ENCODE peak calls at places on chromosome 9, in five cellular contexts. One of them, this sample, is unnamed.
A peak's percentile ranks its signal among the peaks of the same experiment; 100 is the strongest.

GRCh38 chr9:90803860-90804593 is 2.4 kb downstream of the SYK start:
- DNase-seq in glutamatergic neuron: no peak
- DNase-seq in left ventricle myocardium inferior: no peak
- DNase-seq in A549: no peak
- DNase-seq in neural progenitor cell: no peak
- DNase-seq in this sample: no peak

GRCh38 chr9:4224181-4224580 is 75.7 kb downstream of the GLIS3 start:
- DNase-seq in A549: no peak
- DNase-seq in glutamatergic neuron: no peak
- DNase-seq in left ventricle myocardium inferior: no peak
- DNase-seq in neural progenitor cell: no peak
- DNase-seq in this sample: no peak

GRCh38 chr9:21555911-21556310 is 73.8 kb upstream of the IFNE start:
- DNase-seq in glutamatergic neuron: no peak
- DNase-seq in A549: peak; percentile 68
- DNase-seq in left ventricle myocardium inferior: no peak
- DNase-seq in neural progenitor cell: no peak
- DNase-seq in this sample: no peak

GRCh38 chr9:1647776-1648175 is 367.4 kb upstream of the SMARCA2 start:
- DNase-seq in glutamatergic neuron: no peak
- DNase-seq in left ventricle myocardium inferior: no peak
- DNase-seq in A549: peak; percentile 9
- DNase-seq in neural progenitor cell: no peak
- DNase-seq in this sample: no peak

GRCh38 chr9:123044556-123044955 is 11.1 kb downstream of the GPR21 start:
- DNase-seq in glutamatergic neuron: no peak
- DNase-seq in left ventricle myocardium inferior: no peak
- DNase-seq in neural progenitor cell: no peak
- DNase-seq in A549: peak; percentile 4
- DNase-seq in this sample: no peak

GRCh38 chr9:33225319-33226152 is 14.4 kb upstream of the SPINK4 start:
- DNase-seq in neural progenitor cell: peak; percentile 55
- DNase-seq in A549: peak; percentile 83
- DNase-seq in left ventricle myocardium inferior: no peak
- DNase-seq in glutamatergic neuron: peak; percentile 45
- DNase-seq in this sample: peak; percentile 70

GRCh38 chr9:8883313-8883712 is 1083.7 kb upstream of the DMAC1 start:
- DNase-seq in A549: no peak
- DNase-seq in left ventricle myocardium inferior: no peak
- DNase-seq in neural progenitor cell: peak; percentile 27
- DNase-seq in glutamatergic neuron: no peak
- DNase-seq in this sample: no peak

GRCh38 chr9:134644715-134645606 is 3.4 kb downstream of the COL5A1 start:
- DNase-seq in left ventricle myocardium inferior: peak; percentile 74
- DNase-seq in glutamatergic neuron: no peak
- DNase-seq in A549: peak; percentile 84
- DNase-seq in neural progenitor cell: peak; percentile 48
- DNase-seq in this sample: no peak

GRCh38 chr9:14058078-14058688 is 255.8 kb downstream of the NFIB start:
- DNase-seq in glutamatergic neuron: no peak
- DNase-seq in left ventricle myocardium inferior: no peak
- DNase-seq in A549: no peak
- DNase-seq in neural progenitor cell: no peak
- DNase-seq in this sample: no peak

GRCh38 chr9:101705135-101705661 is 33.2 kb downstream of the GRIN3A start:
- DNase-seq in A549: peak; percentile 38
- DNase-seq in glutamatergic neuron: peak; percentile 47
- DNase-seq in neural progenitor cell: peak; percentile 67
- DNase-seq in left ventricle myocardium inferior: peak; percentile 19
- DNase-seq in this sample: peak; percentile 46
- TF ChIP-seq CTCF in A549: no peak
- TF ChIP-seq CTCF in glutamatergic neuron: no peak
- TF ChIP-seq CTCF in neural progenitor cell: peak; percentile 49
- TF ChIP-seq CTCF in left ventricle myocardium inferior: peak; percentile 39
- TF ChIP-seq CTCF in this sample: peak; percentile 19

DNA sequence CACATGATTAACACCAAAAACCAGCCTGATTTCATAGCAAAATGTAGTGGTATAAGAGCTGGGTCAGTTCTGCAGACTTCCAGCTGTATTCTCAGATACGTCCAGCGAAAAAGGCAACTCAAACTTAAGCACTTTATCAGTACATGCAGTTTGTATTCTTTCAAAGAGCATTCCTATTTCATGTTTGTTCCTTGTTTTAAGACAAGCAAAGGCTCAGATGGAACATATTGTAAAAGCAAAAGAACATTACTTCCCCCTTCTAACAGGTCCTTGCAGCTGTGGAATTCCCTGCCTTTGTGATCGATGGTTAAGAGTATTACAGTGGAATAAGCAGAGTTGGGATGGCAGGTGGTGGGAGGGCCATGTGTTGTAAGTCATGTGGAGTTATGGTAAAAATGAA is 86.3 kb upstream of the GRHPR start:
- DNase-seq in left ventricle myocardium inferior: no peak
- DNase-seq in A549: no peak
- DNase-seq in glutamatergic neuron: no peak
- DNase-seq in neural progenitor cell: peak; percentile 8
- DNase-seq in this sample: no peak
- TF ChIP-seq CTCF in left ventricle myocardium inferior: no peak
- TF ChIP-seq CTCF in A549: no peak
- TF ChIP-seq CTCF in glutamatergic neuron: no peak
- TF ChIP-seq CTCF in neural progenitor cell: no peak
- TF ChIP-seq CTCF in this sample: no peak

GRCh38 chr9:18438300-18438925 is 35.5 kb upstream of the ADAMTSL1 start:
- DNase-seq in neural progenitor cell: peak; percentile 72
- DNase-seq in A549: no peak
- DNase-seq in glutamatergic neuron: peak; percentile 49
- DNase-seq in left ventricle myocardium inferior: peak; percentile 38
- DNase-seq in this sample: peak; percentile 51
- TF ChIP-seq CTCF in neural progenitor cell: peak; percentile 41
- TF ChIP-seq CTCF in A549: no peak
- TF ChIP-seq CTCF in glutamatergic neuron: no peak
- TF ChIP-seq CTCF in left ventricle myocardium inferior: peak; percentile 47
- TF ChIP-seq CTCF in this sample: no peak

GRCh38 chr9:6667633-6668280 is 22.2 kb upstream of the GLDC start:
- DNase-seq in glutamatergic neuron: no peak
- DNase-seq in left ventricle myocardium inferior: no peak
- DNase-seq in A549: peak; percentile 53
- DNase-seq in neural progenitor cell: peak; percentile 46
- DNase-seq in this sample: no peak
- TF ChIP-seq CTCF in glutamatergic neuron: peak; percentile 56
- TF ChIP-seq CTCF in left ventricle myocardium inferior: peak; percentile 58
- TF ChIP-seq CTCF in A549: peak; percentile 87
- TF ChIP-seq CTCF in neural progenitor cell: peak; percentile 70
- TF ChIP-seq CTCF in this sample: peak; percentile 57

GRCh38 chr9:12702160-12702758 is 9.1 kb downstream of the TYRP1 start:
- DNase-seq in glutamatergic neuron: peak; percentile 50
- DNase-seq in left ventricle myocardium inferior: no peak
- DNase-seq in A549: peak; percentile 72
- DNase-seq in neural progenitor cell: peak; percentile 80
- DNase-seq in this sample: peak; percentile 41
- TF ChIP-seq CTCF in glutamatergic neuron: peak; percentile 64
- TF ChIP-seq CTCF in left ventricle myocardium inferior: peak; percentile 65
- TF ChIP-seq CTCF in A549: peak; percentile 84
- TF ChIP-seq CTCF in neural progenitor cell: peak; percentile 82
- TF ChIP-seq CTCF in this sample: peak; percentile 67

This sample was measured in nephron progenitor cell.